ENCODE peak calls at places on chromosomes 11 and 22, in seven cellular contexts. One of them, this sample, is unnamed.

GRCh38 chr11:87832216-87832615 is 343.0 kb downstream of the RAB38 start:
- DNase-seq in A549: no peak
- DNase-seq in kidney tubule cell: no peak
- DNase-seq in hypothalamus: no peak
- DNase-seq in retina: no peak
- DNase-seq in anterior cingulate cortex: no peak
- DNase-seq in stimulated activated naive CD8-positive, alpha-beta T cell treated with anti-CD3 and anti-CD28 coated beads, Interleukin-15, Interleukin-2, amounts not matched to agents 100 U/mL and 50 U/mL, for 24 hours: no peak
- DNase-seq in this sample: no peak

GRCh38 chr22:31272522-31273446 is 19.5 kb downstream of the PIK3IP1 start:
- DNase-seq in A549: peak; percentile 59
- DNase-seq in kidney tubule cell: peak; percentile 76
- DNase-seq in hypothalamus: peak; percentile 18
- DNase-seq in retina: peak; percentile 77
- DNase-seq in anterior cingulate cortex: peak; percentile 13
- DNase-seq in stimulated activated naive CD8-positive, alpha-beta T cell treated with anti-CD3 and anti-CD28 coated beads, Interleukin-15, Interleukin-2, amounts not matched to agents 100 U/mL and 50 U/mL, for 24 hours: peak; percentile 52
- DNase-seq in this sample: peak; percentile 2

GRCh38 chr11:20632169-20632532 is 32.7 kb downstream of the SLC6A5 start:
- DNase-seq in A549: no peak
- DNase-seq in kidney tubule cell: no peak
- DNase-seq in hypothalamus: no peak
- DNase-seq in retina: no peak
- DNase-seq in anterior cingulate cortex: no peak
- DNase-seq in stimulated activated naive CD8-positive, alpha-beta T cell treated with anti-CD3 and anti-CD28 coated beads, Interleukin-15, Interleukin-2, amounts not matched to agents 100 U/mL and 50 U/mL, for 24 hours: no peak
- DNase-seq in this sample: no peak

GRCh38 chr11:28524098-28524497 is 415.9 kb downstream of the METTL15 start:
- DNase-seq in A549: no peak
- DNase-seq in kidney tubule cell: no peak
- DNase-seq in hypothalamus: no peak
- DNase-seq in retina: no peak
- DNase-seq in anterior cingulate cortex: no peak
- DNase-seq in stimulated activated naive CD8-positive, alpha-beta T cell treated with anti-CD3 and anti-CD28 coated beads, Interleukin-15, Interleukin-2, amounts not matched to agents 100 U/mL and 50 U/mL, for 24 hours: no peak
- DNase-seq in this sample: no peak

GRCh38 chr22:33271390-33272161 is 213.4 kb upstream of the SYN3 start:
- DNase-seq in A549: no peak
- DNase-seq in kidney tubule cell: peak; percentile 23
- DNase-seq in hypothalamus: peak; percentile 13
- DNase-seq in retina: peak; percentile 31
- DNase-seq in anterior cingulate cortex: peak; percentile 19
- DNase-seq in stimulated activated naive CD8-positive, alpha-beta T cell treated with anti-CD3 and anti-CD28 coated beads, Interleukin-15, Interleukin-2, amounts not matched to agents 100 U/mL and 50 U/mL, for 24 hours: no peak
- DNase-seq in this sample: no peak

GRCh38 chr22:45804986-45805325 is 133.3 kb downstream of the ATXN10 start:
- DNase-seq in A549: peak; percentile 89
- DNase-seq in kidney tubule cell: peak; percentile 86
- DNase-seq in hypothalamus: no peak
- DNase-seq in retina: no peak
- DNase-seq in anterior cingulate cortex: no peak
- DNase-seq in stimulated activated naive CD8-positive, alpha-beta T cell treated with anti-CD3 and anti-CD28 coated beads, Interleukin-15, Interleukin-2, amounts not matched to agents 100 U/mL and 50 U/mL, for 24 hours: no peak
- DNase-seq in this sample: no peak

GRCh38 chr11:123107945-123108344 is 46.0 kb upstream of the HSPA8 start:
- DNase-seq in A549: no peak
- DNase-seq in kidney tubule cell: no peak
- DNase-seq in hypothalamus: no peak
- DNase-seq in retina: no peak
- DNase-seq in anterior cingulate cortex: no peak
- DNase-seq in stimulated activated naive CD8-positive, alpha-beta T cell treated with anti-CD3 and anti-CD28 coated beads, Interleukin-15, Interleukin-2, amounts not matched to agents 100 U/mL and 50 U/mL, for 24 hours: no peak
- DNase-seq in this sample: no peak

GRCh38 chr11:2874963-2875362 is 10.6 kb downstream of the CDKN1C start:
- DNase-seq in A549: no peak
- DNase-seq in kidney tubule cell: no peak
- DNase-seq in hypothalamus: no peak
- DNase-seq in retina: no peak
- DNase-seq in anterior cingulate cortex: no peak
- DNase-seq in stimulated activated naive CD8-positive, alpha-beta T cell treated with anti-CD3 and anti-CD28 coated beads, Interleukin-15, Interleukin-2, amounts not matched to agents 100 U/mL and 50 U/mL, for 24 hours: no peak
- DNase-seq in this sample: no peak